ENCODE peak calls at places on chromosomes 13 and 19, in five cellular contexts. E, F, G, D and S are unnamed samples.

GRCh38 chr19:16014923-16015804 is 61.1 kb upstream of the TPM4 start:
- DNase-seq in E (no peak), F (no peak), D (no peak), G (no peak), S (no peak)

GRCh38 chr13:20848203-20848602 is 54.3 kb downstream of the XPO4 start:
- DNase-seq in G (no peak), D (no peak), F (no peak), E (no peak), S (no peak)

GRCh38 chr13:49125964-49126363 is 94.2 kb upstream of the MLNR start:
- DNase-seq in G (no peak), D (no peak), E (no peak), F (no peak), S (no peak)

GRCh38 chr19:30669329-30670010 is 297.3 kb downstream of the ZNF536 start:
- DNase-seq in G (peak), F (peak), D (no peak), E (peak), S (no peak)

GRCh38 chr13:33642374-33643065 is 175.4 kb upstream of the RFC3 start:
- DNase-seq in G (no peak), E (peak), F (peak), D (no peak), S (no peak)

GRCh38 chr19:7373862-7374261 is 25.1 kb downstream of the ARHGEF18 start:
- DNase-seq in F (no peak), D (no peak), E (no peak), G (peak), S (peak)

GRCh38 chr19:4977299-4978174 is 8.6 kb downstream of the KDM4B start:
- DNase-seq in E (no peak), G (peak), D (peak), F (peak), S (no peak)

GRCh38 chr19:33395561-33396550 is 22.3 kb downstream of the CEBPG start:
- DNase-seq in D (no peak), G (peak), F (peak), E (no peak), S (no peak)

GRCh38 chr13:110106726-110107125 is 200.2 kb downstream of the COL4A1 start:
- DNase-seq in G (no peak), F (peak), D (no peak), E (no peak), S (no peak)

GRCh38 chr13:67390462-67391093 is 160.4 kb upstream of the PCDH9 start:
- DNase-seq in D (no peak), F (peak), G (no peak), E (no peak), S (no peak)